ENCODE peak calls at places on chromosomes 2 and 18, in five cellular contexts. D, X, G, J and S are unnamed samples.

GRCh38 chr2:173943139-173943538 is 22.0 kb downstream of the SP3 start:
- DNase-seq in D (no peak), X (no peak), G (no peak), J (no peak), S (no peak)

GRCh38 chr2:177257471-177257870 is 7.1 kb downstream of the NFE2L2 start:
- DNase-seq in D (no peak), X (no peak), G (no peak), J (no peak), S (no peak)

GRCh38 chr2:30472326-30472725 is 25.3 kb downstream of the LCLAT1 start:
- DNase-seq in D (no peak), X (no peak), G (no peak), J (no peak), S (no peak)

GRCh38 chr2:77579076-77579769 is 57.0 kb upstream of the LRRTM4 start:
- DNase-seq in D (no peak), X (no peak), G (no peak), J (no peak), S (no peak)

GRCh38 chr18:27413495-27414401 is 228.6 kb upstream of the CHST9 start:
- DNase-seq in D (no peak), X (peak), G (no peak), J (no peak), S (no peak)

GRCh38 chr2:208047840-208048239 is 22.5 kb upstream of the PLEKHM3 start:
- DNase-seq in D (no peak), X (no peak), G (no peak), J (no peak), S (no peak)

GRCh38 chr2:135132314-135132713 is 80.2 kb downstream of the RAB3GAP1 start:
- DNase-seq in D (no peak), X (no peak), G (no peak), J (peak), S (no peak)

GRCh38 chr2:40955635-40956034 is 503.7 kb upstream of the SLC8A1 start:
- DNase-seq in D (no peak), X (no peak), G (no peak), J (no peak), S (no peak)

GRCh38 chr2:84429328-84429727 is 29.8 kb downstream of the SUCLG1 start:
- DNase-seq in D (no peak), X (no peak), G (no peak), J (no peak), S (no peak)

GRCh38 chr2:3914243-3914642 is 210.9 kb downstream of the DCDC2C start:
- DNase-seq in D (no peak), X (no peak), G (no peak), J (no peak), S (no peak)

GRCh38 chr2:121099329-121100318 is 185.4 kb downstream of the TFCP2L1 start:
- DNase-seq in D (no peak), X (no peak), G (no peak), J (no peak), S (peak)

GRCh38 chr2:97748397-97748796 is 35.0 kb downstream of the ZAP70 start:
- DNase-seq in D (no peak), X (no peak), G (no peak), J (no peak), S (peak)

GRCh38 chr2:167332358-167332757 is 444.1 kb downstream of the XIRP2 start:
- DNase-seq in D (no peak), X (no peak), G (no peak), J (no peak), S (no peak)

GRCh38 chr2:196967126-196967525 is 40.6 kb upstream of the PGAP1 start:
- DNase-seq in D (no peak), X (no peak), G (no peak), J (no peak), S (no peak)

GRCh38 chr2:38095996-38096861 is 20.3 kb upstream of the CYP1B1 start:
- DNase-seq in D (no peak), X (no peak), G (no peak), J (no peak), S (no peak)

DNA sequence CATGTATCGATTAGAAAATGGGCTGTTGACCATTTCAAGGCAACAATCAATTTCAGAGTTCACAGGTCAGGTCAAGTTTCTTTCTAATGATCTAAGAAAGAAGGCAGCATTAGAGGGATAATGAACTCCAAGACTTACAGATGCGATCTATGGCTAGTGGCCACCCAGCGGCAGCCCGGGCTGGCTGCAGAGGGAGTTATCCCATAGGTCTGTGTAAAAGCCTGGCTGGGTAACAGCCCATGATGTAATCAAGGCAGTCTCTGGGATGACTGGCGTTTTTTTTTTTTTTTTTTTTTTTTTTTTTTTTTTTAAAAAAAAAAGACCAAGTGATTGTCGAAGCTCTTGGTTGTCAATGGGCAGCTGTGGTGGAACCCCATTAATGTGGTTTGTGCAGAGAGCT is 171.1 kb upstream of the SKOR2 start:
- DNase-seq in D (no peak), X (no peak), G (no peak), J (no peak), S (peak)
- TF ChIP-seq CTCF in D (no peak), X (no peak), G (no peak), J (no peak), S (no peak)

GRCh38 chr2:214410128-214410775 is 602 bp upstream of the VWC2L start:
- DNase-seq in D (no peak), X (no peak), G (no peak), J (no peak), S (peak)
- TF ChIP-seq CTCF in D (peak), X (no peak), G (no peak), J (no peak), S (peak)

DNA sequence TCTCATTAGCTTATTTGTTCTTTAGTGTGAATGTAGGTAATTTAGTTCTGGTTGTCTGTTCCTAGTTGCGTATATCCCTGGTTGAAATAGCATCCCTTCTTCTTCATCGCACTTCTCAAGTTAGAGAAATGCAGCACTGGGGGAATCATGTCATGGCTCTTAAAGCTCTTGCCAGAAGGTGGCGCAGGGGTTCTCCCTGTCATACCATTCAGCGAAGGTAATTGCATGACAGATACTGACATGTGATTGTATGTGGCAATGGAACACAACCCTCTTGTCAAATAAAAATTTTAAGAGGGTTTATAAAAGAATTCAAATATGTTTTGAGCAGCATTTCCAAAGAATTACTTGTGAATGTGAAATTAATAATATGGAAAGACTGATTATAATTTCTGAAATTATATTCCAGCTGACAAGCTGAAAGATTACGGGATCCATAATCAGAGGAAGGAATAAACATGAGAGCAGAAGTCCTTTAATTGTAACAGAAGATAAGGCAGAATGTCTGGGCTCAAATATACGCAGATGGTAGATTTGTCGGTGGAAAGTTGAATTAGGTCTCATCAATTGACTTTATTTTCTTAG is 411.7 kb downstream of the DSEL start:
- DNase-seq in D (no peak), X (peak), G (peak), J (peak), S (peak)
- TF ChIP-seq CTCF in D (peak), X (no peak), G (peak), J (peak), S (peak)

DNA sequence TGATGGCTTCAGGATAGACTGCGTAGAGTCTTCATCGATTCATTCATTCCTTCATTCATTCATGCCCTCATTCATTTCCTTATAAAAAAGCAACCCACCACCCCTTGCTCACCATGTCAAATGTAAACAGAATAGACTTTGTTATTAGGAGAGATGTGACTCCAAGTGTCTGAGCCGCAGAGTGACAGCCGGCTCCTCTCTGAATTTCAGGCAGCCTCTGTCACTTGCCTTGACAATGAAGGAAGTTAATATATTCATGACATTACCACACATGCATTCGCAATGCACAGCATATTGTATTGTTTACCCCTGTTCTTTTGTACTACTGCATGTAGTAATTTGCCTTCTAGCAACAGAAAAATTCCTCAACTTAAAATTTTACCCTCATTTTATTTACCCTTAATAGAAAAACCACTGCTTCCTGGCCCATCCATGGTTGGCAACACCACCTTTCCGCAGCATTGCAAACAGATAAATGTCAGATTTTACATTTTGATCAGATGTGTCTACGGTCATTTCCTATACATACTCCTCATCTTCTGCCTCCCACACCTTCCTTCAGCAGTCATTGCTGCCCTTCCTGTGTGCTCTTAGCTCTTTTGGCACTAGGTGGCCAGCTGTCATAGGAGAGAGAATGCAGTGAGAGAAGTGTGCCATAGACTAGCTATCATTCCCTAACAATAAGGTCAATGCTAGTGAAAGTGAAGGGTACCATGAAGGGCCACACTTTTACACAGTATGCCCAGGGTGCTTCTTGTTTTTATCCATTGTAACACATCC is 1090.8 kb downstream of the BCL11A start:
- DNase-seq in D (no peak), X (no peak), G (no peak), J (no peak), S (no peak)
- TF ChIP-seq CTCF in D (no peak), X (no peak), G (no peak), J (no peak), S (no peak)

GRCh38 chr2:190343500-190344274 is at the start of gene INPP1:
- DNase-seq in D (peak), X (peak), G (peak), J (no peak), S (peak)

GRCh38 chr2:190340369-190340768 is 3.0 kb upstream of the INPP1 start:
- DNase-seq in D (no peak), X (no peak), G (no peak), J (no peak), S (no peak)

GRCh38 chr2:190343170-190343499 is 254 bp upstream of the INPP1 start:
- DNase-seq in D (no peak), X (no peak), G (no peak), J (no peak), S (no peak)

GRCh38 chr2:190342601-190343000 is 788 bp upstream of the INPP1 start:
- DNase-seq in D (no peak), X (no peak), G (no peak), J (no peak), S (no peak)

DNA sequence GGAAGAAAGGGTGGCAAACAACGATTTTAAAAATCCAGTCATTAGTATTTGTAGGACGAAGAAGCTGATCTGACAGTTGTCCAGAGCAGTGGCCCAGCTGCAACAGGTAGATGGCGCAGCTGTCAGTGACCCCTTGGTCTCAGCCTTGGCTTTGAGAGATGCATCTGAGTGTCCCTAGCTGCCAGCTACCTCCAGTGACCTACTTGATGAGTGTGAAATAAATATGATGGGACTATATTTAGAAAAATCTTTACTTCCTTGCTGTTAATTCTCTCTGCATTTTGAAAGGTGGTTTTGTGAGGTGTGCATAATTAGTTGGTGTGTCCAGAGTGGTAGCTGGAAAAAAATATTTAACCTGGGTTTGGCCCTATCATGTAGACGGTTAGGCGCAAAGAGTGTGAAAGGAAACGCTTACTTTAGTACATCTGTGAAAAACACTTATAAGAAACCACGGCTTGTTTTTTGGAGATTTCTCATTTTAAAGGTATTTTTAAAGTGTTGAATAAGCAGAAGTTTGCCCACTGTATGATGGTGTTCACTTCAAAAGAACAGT is 962 bp downstream of the INPP1 start:
- DNase-seq in D (no peak), X (peak), G (peak), J (no peak), S (no peak)
- TF ChIP-seq CTCF in D (peak), X (no peak), G (peak), J (peak), S (peak)

DNA sequence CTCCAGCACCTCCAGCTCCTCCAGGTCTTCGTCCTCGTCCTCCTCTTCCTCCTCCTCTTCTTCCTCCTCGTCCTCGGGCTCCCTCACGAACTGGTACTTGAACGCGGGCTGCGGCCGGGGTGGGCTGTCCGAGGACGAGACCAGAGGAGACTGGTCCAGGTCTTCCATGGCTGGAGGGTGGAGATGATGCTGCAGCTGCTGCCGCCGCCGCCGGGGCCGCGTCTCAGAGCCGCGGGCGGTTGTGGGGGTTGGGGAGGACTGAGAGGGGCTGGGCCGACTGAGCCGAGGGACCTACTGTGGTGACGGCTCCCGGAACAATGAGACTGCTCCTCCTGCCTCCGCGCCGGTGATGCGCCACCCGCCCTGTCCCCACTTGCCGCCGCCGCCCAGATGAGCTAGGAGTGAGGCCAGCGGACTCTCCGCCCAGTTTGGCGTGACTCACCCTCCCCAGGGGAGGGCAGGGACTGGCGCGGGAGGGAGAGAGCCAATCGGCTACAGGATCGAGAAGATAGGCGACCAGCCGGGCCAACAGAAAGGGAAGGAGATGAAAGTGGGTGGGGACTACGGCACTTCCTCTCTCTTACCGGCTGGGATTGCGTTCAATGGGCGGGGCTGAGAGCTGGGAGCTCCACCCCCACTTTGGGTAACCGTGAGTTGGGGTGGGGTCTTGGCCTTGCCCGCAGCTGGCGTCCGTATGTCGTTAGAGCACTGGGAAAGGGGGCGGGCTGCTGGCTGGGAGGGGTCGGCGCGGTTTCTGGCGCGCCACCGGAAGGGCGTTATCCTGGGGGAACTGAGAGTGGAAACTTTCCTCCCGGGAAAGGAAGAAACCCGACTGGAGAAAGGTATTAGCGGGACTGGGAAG is at the start of gene RTN4:
- DNase-seq in D (peak), X (peak), G (peak), J (peak), S (peak)
- TF ChIP-seq CTCF in D (no peak), X (no peak), G (peak), J (peak), S (no peak)

DNA sequence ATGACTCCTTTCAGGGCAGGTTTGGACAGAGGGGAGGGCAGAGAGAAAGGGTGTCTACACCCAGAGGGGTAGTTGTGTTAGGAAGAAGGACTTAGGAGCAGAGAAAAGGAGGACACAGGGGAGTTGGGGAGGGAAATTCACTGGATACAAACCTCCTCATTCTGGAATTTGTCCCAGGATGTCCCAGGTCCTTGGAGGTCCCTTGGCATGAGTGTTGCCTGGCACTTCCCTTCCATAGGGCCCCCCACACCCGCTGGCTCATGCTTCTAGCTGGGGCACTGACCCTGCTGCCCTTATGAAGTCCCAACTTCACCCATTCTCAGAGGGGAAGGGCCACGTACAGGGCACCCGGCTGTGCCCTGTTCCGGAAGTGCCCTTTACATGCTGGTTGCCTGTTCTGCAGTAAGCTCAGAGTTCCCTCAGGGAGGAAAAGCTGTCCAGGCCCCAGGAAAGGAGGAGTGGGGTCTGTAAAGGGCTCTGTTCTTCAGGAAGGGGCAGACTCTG is 93.6 kb upstream of the SMAD2 start:
- DNase-seq in D (no peak), X (no peak), G (no peak), J (no peak), S (no peak)
- TF ChIP-seq CTCF in D (no peak), X (no peak), G (no peak), J (no peak), S (no peak)

DNA sequence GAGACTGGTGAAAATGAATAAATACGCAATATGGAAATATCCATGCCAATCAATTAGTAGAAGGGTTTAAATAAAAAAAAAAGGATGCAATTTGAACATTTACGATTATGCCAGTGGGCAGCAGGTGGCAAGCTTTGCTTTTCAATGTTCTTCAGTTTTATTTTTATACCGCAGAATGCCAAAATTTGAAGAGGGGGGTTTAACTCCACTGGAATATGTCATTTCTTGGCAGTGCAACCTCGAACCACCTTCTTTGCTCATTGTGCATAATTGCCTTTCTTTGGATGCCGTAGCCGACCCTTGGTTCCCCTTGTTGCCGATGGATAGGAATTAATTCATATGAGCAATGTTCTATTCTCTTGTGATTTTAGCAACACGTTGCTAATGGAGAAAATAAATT is 88.0 kb downstream of the LTBP1 start:
- DNase-seq in D (no peak), X (peak), G (no peak), J (no peak), S (no peak)
- TF ChIP-seq CTCF in D (peak), X (peak), G (peak), J (peak), S (peak)

GRCh38 chr2:223247136-223247535 is 195.1 kb downstream of the KCNE4 start:
- DNase-seq in D (no peak), X (no peak), G (no peak), J (no peak), S (peak)
- TF ChIP-seq CTCF in D (peak), X (no peak), G (peak), J (peak), S (peak)